ENCODE peak calls at places on chromosome 7, in eight cellular contexts. One of them, this sample, is unnamed.
A peak's percentile ranks its signal among the peaks of the same experiment; 100 is the strongest.

GRCh38 chr7:70215491-70215890 is 617.2 kb downstream of the AUTS2 start:
- DNase-seq in brain microvascular endothelial cell: no peak
- DNase-seq in astrocyte of the spinal cord: peak; percentile 40
- DNase-seq in WERI-Rb-1: no peak
- DNase-seq in left ventricle myocardium inferior: no peak
- DNase-seq in cardiac fibroblast: peak; percentile 4
- DNase-seq in CD8-positive, alpha-beta T cell: no peak
- DNase-seq in AG10803: peak; percentile 79
- DNase-seq in this sample: no peak

GRCh38 chr7:4074407-4074806 is 607.7 kb upstream of the FOXK1 start:
- DNase-seq in brain microvascular endothelial cell: no peak
- DNase-seq in astrocyte of the spinal cord: no peak
- DNase-seq in WERI-Rb-1: no peak
- DNase-seq in left ventricle myocardium inferior: no peak
- DNase-seq in cardiac fibroblast: no peak
- DNase-seq in CD8-positive, alpha-beta T cell: no peak
- DNase-seq in AG10803: no peak
- DNase-seq in this sample: no peak

GRCh38 chr7:107154826-107155225 is 14.0 kb upstream of the HBP1 start:
- DNase-seq in brain microvascular endothelial cell: no peak
- DNase-seq in astrocyte of the spinal cord: no peak
- DNase-seq in WERI-Rb-1: no peak
- DNase-seq in left ventricle myocardium inferior: no peak
- DNase-seq in cardiac fibroblast: no peak
- DNase-seq in CD8-positive, alpha-beta T cell: no peak
- DNase-seq in AG10803: no peak
- DNase-seq in this sample: no peak

GRCh38 chr7:2791390-2791789 is 52.7 kb downstream of the GNA12 start:
- DNase-seq in brain microvascular endothelial cell: no peak
- DNase-seq in astrocyte of the spinal cord: no peak
- DNase-seq in WERI-Rb-1: no peak
- DNase-seq in left ventricle myocardium inferior: no peak
- DNase-seq in cardiac fibroblast: no peak
- DNase-seq in CD8-positive, alpha-beta T cell: no peak
- DNase-seq in AG10803: no peak
- DNase-seq in this sample: no peak

GRCh38 chr7:129829677-129830631 is 122.8 kb downstream of the UBE2H start:
- DNase-seq in brain microvascular endothelial cell: peak; percentile 56
- DNase-seq in astrocyte of the spinal cord: peak; percentile 86
- DNase-seq in WERI-Rb-1: peak; percentile 93
- DNase-seq in left ventricle myocardium inferior: peak; percentile 39
- DNase-seq in cardiac fibroblast: peak; percentile 88
- DNase-seq in CD8-positive, alpha-beta T cell: peak; percentile 60
- DNase-seq in AG10803: peak; percentile 84
- DNase-seq in this sample: peak; percentile 77

GRCh38 chr7:158452331-158452730 is 135.3 kb downstream of the PTPRN2 start:
- DNase-seq in brain microvascular endothelial cell: no peak
- DNase-seq in astrocyte of the spinal cord: no peak
- DNase-seq in WERI-Rb-1: no peak
- DNase-seq in left ventricle myocardium inferior: no peak
- DNase-seq in cardiac fibroblast: no peak
- DNase-seq in CD8-positive, alpha-beta T cell: no peak
- DNase-seq in AG10803: no peak
- DNase-seq in this sample: no peak

GRCh38 chr7:84102213-84102612 is 92.4 kb downstream of the SEMA3A start:
- DNase-seq in brain microvascular endothelial cell: no peak
- DNase-seq in astrocyte of the spinal cord: no peak
- DNase-seq in WERI-Rb-1: no peak
- DNase-seq in left ventricle myocardium inferior: no peak
- DNase-seq in cardiac fibroblast: peak; percentile 70
- DNase-seq in CD8-positive, alpha-beta T cell: no peak
- DNase-seq in AG10803: peak; percentile 78
- DNase-seq in this sample: no peak

GRCh38 chr7:73976761-73977625 is 51.0 kb upstream of the ELN start:
- DNase-seq in brain microvascular endothelial cell: no peak
- DNase-seq in astrocyte of the spinal cord: no peak
- DNase-seq in WERI-Rb-1: no peak
- DNase-seq in left ventricle myocardium inferior: no peak
- DNase-seq in cardiac fibroblast: no peak
- DNase-seq in CD8-positive, alpha-beta T cell: no peak
- DNase-seq in AG10803: peak; percentile 86
- DNase-seq in this sample: no peak

GRCh38 chr7:44285561-44285960 is 39.8 kb downstream of the CAMK2B start:
- DNase-seq in brain microvascular endothelial cell: no peak
- DNase-seq in astrocyte of the spinal cord: no peak
- DNase-seq in WERI-Rb-1: peak; percentile 4
- DNase-seq in left ventricle myocardium inferior: peak; percentile 5
- DNase-seq in cardiac fibroblast: no peak
- DNase-seq in CD8-positive, alpha-beta T cell: no peak
- DNase-seq in AG10803: no peak
- DNase-seq in this sample: no peak

GRCh38 chr7:83469491-83469890 is 179.4 kb downstream of the SEMA3E start:
- DNase-seq in brain microvascular endothelial cell: no peak
- DNase-seq in astrocyte of the spinal cord: peak; percentile 48
- DNase-seq in WERI-Rb-1: no peak
- DNase-seq in left ventricle myocardium inferior: no peak
- DNase-seq in cardiac fibroblast: no peak
- DNase-seq in CD8-positive, alpha-beta T cell: no peak
- DNase-seq in AG10803: no peak
- DNase-seq in this sample: no peak

GRCh38 chr7:91850455-91850854 is 30.0 kb downstream of the MTERF1 start:
- DNase-seq in brain microvascular endothelial cell: peak; percentile 24
- DNase-seq in astrocyte of the spinal cord: peak; percentile 27
- DNase-seq in WERI-Rb-1: no peak
- DNase-seq in left ventricle myocardium inferior: no peak
- DNase-seq in cardiac fibroblast: no peak
- DNase-seq in CD8-positive, alpha-beta T cell: no peak
- DNase-seq in AG10803: peak; percentile 31
- DNase-seq in this sample: no peak

GRCh38 chr7:114889646-114890285 is 32.1 kb upstream of the MDFIC start:
- DNase-seq in brain microvascular endothelial cell: peak; percentile 90
- DNase-seq in astrocyte of the spinal cord: peak; percentile 96
- DNase-seq in WERI-Rb-1: no peak
- DNase-seq in left ventricle myocardium inferior: no peak
- DNase-seq in cardiac fibroblast: peak; percentile 94
- DNase-seq in CD8-positive, alpha-beta T cell: no peak
- DNase-seq in AG10803: peak; percentile 98
- DNase-seq in this sample: peak; percentile 95

GRCh38 chr7:44867073-44867990 is 18.0 kb downstream of the PURB start:
- DNase-seq in brain microvascular endothelial cell: peak; percentile 95
- DNase-seq in astrocyte of the spinal cord: peak; percentile 89
- DNase-seq in WERI-Rb-1: no peak
- DNase-seq in left ventricle myocardium inferior: no peak
- DNase-seq in cardiac fibroblast: peak; percentile 79
- DNase-seq in CD8-positive, alpha-beta T cell: no peak
- DNase-seq in AG10803: peak; percentile 82
- DNase-seq in this sample: no peak

GRCh38 chr7:139544645-139545044 is 21.2 kb downstream of the CLEC2L start:
- DNase-seq in brain microvascular endothelial cell: no peak
- DNase-seq in astrocyte of the spinal cord: no peak
- DNase-seq in WERI-Rb-1: no peak
- DNase-seq in left ventricle myocardium inferior: no peak
- DNase-seq in cardiac fibroblast: no peak
- DNase-seq in CD8-positive, alpha-beta T cell: no peak
- DNase-seq in AG10803: no peak
- DNase-seq in this sample: no peak

GRCh38 chr7:79386688-79387422 is 66.6 kb downstream of the MAGI2 start:
- DNase-seq in brain microvascular endothelial cell: peak; percentile 73
- DNase-seq in astrocyte of the spinal cord: peak; percentile 22
- DNase-seq in WERI-Rb-1: no peak
- DNase-seq in left ventricle myocardium inferior: no peak
- DNase-seq in cardiac fibroblast: peak; percentile 61
- DNase-seq in CD8-positive, alpha-beta T cell: no peak
- DNase-seq in AG10803: peak; percentile 3
- DNase-seq in this sample: peak; percentile 1

GRCh38 chr7:157235357-157236018 is 96.8 kb downstream of the UBE3C start:
- DNase-seq in brain microvascular endothelial cell: peak; percentile 9
- DNase-seq in astrocyte of the spinal cord: peak; percentile 55
- DNase-seq in WERI-Rb-1: no peak
- DNase-seq in left ventricle myocardium inferior: no peak
- DNase-seq in cardiac fibroblast: no peak
- DNase-seq in CD8-positive, alpha-beta T cell: no peak
- DNase-seq in AG10803: peak; percentile 51
- DNase-seq in this sample: no peak

GRCh38 chr7:135353832-135354231 is 120.2 kb downstream of the STRA8 start:
- DNase-seq in brain microvascular endothelial cell: no peak
- DNase-seq in astrocyte of the spinal cord: no peak
- DNase-seq in WERI-Rb-1: no peak
- DNase-seq in left ventricle myocardium inferior: no peak
- DNase-seq in cardiac fibroblast: peak; percentile 38
- DNase-seq in CD8-positive, alpha-beta T cell: no peak
- DNase-seq in AG10803: no peak
- DNase-seq in this sample: no peak

GRCh38 chr7:35714862-35715261 is 19.9 kb upstream of the HERPUD2 start:
- DNase-seq in brain microvascular endothelial cell: no peak
- DNase-seq in astrocyte of the spinal cord: no peak
- DNase-seq in WERI-Rb-1: no peak
- DNase-seq in left ventricle myocardium inferior: no peak
- DNase-seq in cardiac fibroblast: no peak
- DNase-seq in CD8-positive, alpha-beta T cell: no peak
- DNase-seq in AG10803: no peak
- DNase-seq in this sample: no peak

GRCh38 chr7:153832160-153832559 is 220.0 kb upstream of the DPP6 start:
- DNase-seq in brain microvascular endothelial cell: no peak
- DNase-seq in astrocyte of the spinal cord: no peak
- DNase-seq in WERI-Rb-1: no peak
- DNase-seq in left ventricle myocardium inferior: no peak
- DNase-seq in cardiac fibroblast: no peak
- DNase-seq in CD8-positive, alpha-beta T cell: no peak
- DNase-seq in AG10803: no peak
- DNase-seq in this sample: no peak

GRCh38 chr7:46685051-46685450 is 764.0 kb upstream of the IGFBP3 start:
- DNase-seq in brain microvascular endothelial cell: no peak
- DNase-seq in astrocyte of the spinal cord: no peak
- DNase-seq in WERI-Rb-1: no peak
- DNase-seq in left ventricle myocardium inferior: no peak
- DNase-seq in cardiac fibroblast: no peak
- DNase-seq in CD8-positive, alpha-beta T cell: no peak
- DNase-seq in AG10803: no peak
- DNase-seq in this sample: no peak

DNA sequence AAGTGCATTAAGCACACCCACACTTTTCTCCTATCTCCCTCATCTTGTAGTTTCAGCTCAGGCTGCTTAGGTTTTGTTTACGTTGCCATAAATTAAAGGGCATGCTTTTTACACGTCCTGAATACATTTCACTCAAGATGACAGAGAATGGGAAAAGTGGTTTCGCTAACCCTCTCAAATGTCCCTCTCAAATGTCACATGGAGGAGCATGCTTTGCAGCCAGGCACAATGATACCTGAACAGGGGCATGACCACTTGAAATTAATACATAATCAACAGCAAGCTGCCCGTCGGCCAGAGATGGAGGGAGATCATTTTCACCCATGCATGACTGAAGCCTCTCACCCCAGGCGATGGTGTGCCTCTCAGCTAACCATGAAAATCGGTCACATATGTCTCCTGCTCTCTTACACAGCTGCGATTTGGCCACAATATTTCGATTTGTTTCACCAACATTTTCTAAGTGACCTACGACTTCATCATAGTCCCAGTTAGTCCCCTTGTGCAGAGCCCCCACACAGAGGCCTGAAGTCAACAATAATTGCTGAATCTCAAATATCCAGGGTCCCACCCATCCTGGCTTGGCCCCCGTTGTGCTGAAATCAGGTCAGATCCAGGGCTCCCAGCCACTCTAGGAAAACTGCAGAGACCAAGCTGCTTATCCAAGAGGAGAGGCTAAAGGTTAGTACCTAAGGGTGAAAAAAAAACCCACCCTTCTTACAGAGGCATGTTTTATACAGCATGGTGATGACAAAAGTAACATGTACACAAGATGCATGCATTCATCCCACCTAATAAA is 373.8 kb upstream of the NFE2L3 start:
- DNase-seq in brain microvascular endothelial cell: no peak
- DNase-seq in astrocyte of the spinal cord: no peak
- DNase-seq in WERI-Rb-1: no peak
- DNase-seq in left ventricle myocardium inferior: no peak
- DNase-seq in cardiac fibroblast: no peak
- DNase-seq in CD8-positive, alpha-beta T cell: no peak
- DNase-seq in AG10803: no peak
- DNase-seq in this sample: no peak
- TF ChIP-seq CTCF in brain microvascular endothelial cell: no peak
- TF ChIP-seq CTCF in astrocyte of the spinal cord: no peak
- TF ChIP-seq CTCF in WERI-Rb-1: no peak
- TF ChIP-seq CTCF in left ventricle myocardium inferior: no peak
- TF ChIP-seq CTCF in cardiac fibroblast: no peak
- TF ChIP-seq CTCF in CD8-positive, alpha-beta T cell: no peak
- TF ChIP-seq CTCF in AG10803: no peak
- TF ChIP-seq CTCF in this sample: no peak

GRCh38 chr7:77197135-77197534 is 2.5 kb downstream of the FGL2 start:
- DNase-seq in brain microvascular endothelial cell: no peak
- DNase-seq in astrocyte of the spinal cord: no peak
- DNase-seq in WERI-Rb-1: no peak
- DNase-seq in left ventricle myocardium inferior: no peak
- DNase-seq in cardiac fibroblast: no peak
- DNase-seq in CD8-positive, alpha-beta T cell: no peak
- DNase-seq in AG10803: no peak
- DNase-seq in this sample: no peak
- H3K4me3 ChIP-seq in brain microvascular endothelial cell: no peak overlapping the region
- H3K4me3 ChIP-seq in astrocyte of the spinal cord: no peak overlapping the region
- H3K4me3 ChIP-seq in WERI-Rb-1: no peak overlapping the region
- H3K4me3 ChIP-seq in left ventricle myocardium inferior: peak overlapping the region; percentile 68
- H3K4me3 ChIP-seq in cardiac fibroblast: no peak overlapping the region
- H3K4me3 ChIP-seq in CD8-positive, alpha-beta T cell: no peak overlapping the region
- H3K4me3 ChIP-seq in AG10803: no peak overlapping the region
- H3K4me3 ChIP-seq in this sample: no peak overlapping the region

DNA sequence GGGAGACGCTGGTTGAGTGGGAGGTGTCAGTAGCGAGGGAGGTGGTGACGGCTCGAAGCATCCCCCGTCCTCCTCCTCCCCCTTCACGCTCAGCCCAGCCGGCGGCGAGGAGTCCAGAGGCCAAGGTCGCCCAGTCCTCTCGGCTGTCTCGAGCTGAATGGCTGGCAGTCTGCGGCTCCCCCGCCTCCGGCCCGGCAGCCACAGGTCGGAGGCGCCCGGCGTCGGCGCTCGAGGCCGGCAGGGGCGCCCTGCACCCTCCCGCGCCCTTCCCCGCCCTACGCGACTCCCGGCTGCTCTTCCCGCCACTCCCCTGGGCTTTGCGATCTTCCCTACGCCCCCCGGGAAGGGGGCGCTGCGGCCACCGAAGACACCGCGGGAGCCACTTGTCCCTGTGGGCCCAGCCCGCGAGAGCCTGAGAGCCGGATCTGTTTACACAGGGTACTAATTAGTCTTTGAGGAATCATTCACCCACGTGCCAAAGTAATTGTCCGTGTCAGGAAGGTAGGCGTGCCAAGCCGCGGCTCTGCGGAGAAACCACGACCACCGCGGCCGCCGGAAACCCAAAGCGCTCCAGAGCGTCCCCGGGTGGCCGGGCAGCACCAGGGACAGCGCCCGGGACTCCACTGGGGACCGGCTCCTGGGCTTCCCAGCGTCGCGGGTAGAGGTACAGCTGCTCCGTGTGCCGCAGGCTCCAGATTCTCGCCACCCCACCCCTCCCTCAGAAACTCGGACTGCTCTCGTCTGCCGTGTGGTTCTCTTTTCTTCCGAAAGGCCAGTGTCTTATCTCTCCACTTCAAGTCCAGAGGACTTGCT is at the start of gene NXPH1:
- DNase-seq in brain microvascular endothelial cell: no peak
- DNase-seq in astrocyte of the spinal cord: no peak
- DNase-seq in WERI-Rb-1: peak; percentile 48
- DNase-seq in left ventricle myocardium inferior: no peak
- DNase-seq in cardiac fibroblast: no peak
- DNase-seq in CD8-positive, alpha-beta T cell: no peak
- DNase-seq in AG10803: no peak
- DNase-seq in this sample: no peak
- TF ChIP-seq CTCF in brain microvascular endothelial cell: peak; percentile 14
- TF ChIP-seq CTCF in astrocyte of the spinal cord: no peak
- TF ChIP-seq CTCF in WERI-Rb-1: peak; percentile 46
- TF ChIP-seq CTCF in left ventricle myocardium inferior: no peak
- TF ChIP-seq CTCF in cardiac fibroblast: no peak
- TF ChIP-seq CTCF in CD8-positive, alpha-beta T cell: no peak
- TF ChIP-seq CTCF in AG10803: no peak
- TF ChIP-seq CTCF in this sample: no peak

GRCh38 chr7:130907439-130907838 is 173.4 kb upstream of the KLF14 start:
- DNase-seq in brain microvascular endothelial cell: no peak
- DNase-seq in astrocyte of the spinal cord: no peak
- DNase-seq in WERI-Rb-1: no peak
- DNase-seq in left ventricle myocardium inferior: no peak
- DNase-seq in cardiac fibroblast: no peak
- DNase-seq in CD8-positive, alpha-beta T cell: no peak
- DNase-seq in AG10803: no peak
- DNase-seq in this sample: no peak
- H3K4me3 ChIP-seq in brain microvascular endothelial cell: no peak overlapping the region
- H3K4me3 ChIP-seq in astrocyte of the spinal cord: peak overlapping the region; percentile 12
- H3K4me3 ChIP-seq in WERI-Rb-1: no peak overlapping the region
- H3K4me3 ChIP-seq in left ventricle myocardium inferior: no peak overlapping the region
- H3K4me3 ChIP-seq in cardiac fibroblast: no peak overlapping the region
- H3K4me3 ChIP-seq in CD8-positive, alpha-beta T cell: no peak overlapping the region
- H3K4me3 ChIP-seq in AG10803: peak overlapping the region; percentile 29
- H3K4me3 ChIP-seq in this sample: peak overlapping the region; percentile 61